ENCODE peak calls at places on chromosomes 13 and 19, in five cellular contexts. One of them, this sample, is unnamed.

GRCh38 chr13:20869540-20869939 is 33.0 kb downstream of the XPO4 start:
- DNase-seq in H1: no peak
- DNase-seq in K562: no peak
- DNase-seq in HCT116: no peak
- DNase-seq in GM12878: no peak
- DNase-seq in this sample: no peak

GRCh38 chr13:106098778-106099177 is 436.7 kb downstream of the EFNB2 start:
- DNase-seq in H1: no peak
- DNase-seq in K562: no peak
- DNase-seq in HCT116: no peak
- DNase-seq in GM12878: no peak
- DNase-seq in this sample: no peak

GRCh38 chr13:106376411-106377112 is 158.9 kb downstream of the EFNB2 start:
- DNase-seq in H1: no peak
- DNase-seq in K562: no peak
- DNase-seq in HCT116: peak
- DNase-seq in GM12878: no peak
- DNase-seq in this sample: no peak

GRCh38 chr13:76489299-76489698 is 396.9 kb downstream of the KCTD12 start:
- DNase-seq in H1: no peak
- DNase-seq in K562: no peak
- DNase-seq in HCT116: no peak
- DNase-seq in GM12878: no peak
- DNase-seq in this sample: no peak

GRCh38 chr13:81388400-81388799 is 1047.5 kb upstream of the SPRY2 start:
- DNase-seq in H1: no peak
- DNase-seq in K562: no peak
- DNase-seq in HCT116: no peak
- DNase-seq in GM12878: no peak
- DNase-seq in this sample: no peak

GRCh38 chr13:23623394-23623793 is 53.2 kb downstream of the TNFRSF19 start:
- DNase-seq in H1: no peak
- DNase-seq in K562: no peak
- DNase-seq in HCT116: no peak
- DNase-seq in GM12878: no peak
- DNase-seq in this sample: no peak

GRCh38 chr19:18232540-18233223 is 6.4 kb upstream of the PDE4C start:
- DNase-seq in H1: peak
- DNase-seq in K562: peak
- DNase-seq in HCT116: no peak
- DNase-seq in GM12878: no peak
- DNase-seq in this sample: no peak

GRCh38 chr19:13016245-13016627 is 21.0 kb downstream of the NFIX start:
- DNase-seq in H1: no peak
- DNase-seq in K562: peak
- DNase-seq in HCT116: no peak
- DNase-seq in GM12878: no peak
- DNase-seq in this sample: no peak

GRCh38 chr13:75802161-75802560 is 166.0 kb downstream of the LMO7 start:
- DNase-seq in H1: no peak
- DNase-seq in K562: no peak
- DNase-seq in HCT116: no peak
- DNase-seq in GM12878: no peak
- DNase-seq in this sample: no peak

GRCh38 chr13:106528711-106529414 is 6.6 kb downstream of the EFNB2 start:
- DNase-seq in H1: no peak
- DNase-seq in K562: no peak
- DNase-seq in HCT116: no peak
- DNase-seq in GM12878: no peak
- DNase-seq in this sample: no peak

GRCh38 chr19:6475321-6476108 is 6.1 kb downstream of the DENND1C start:
- DNase-seq in H1: peak
- DNase-seq in K562: no peak
- DNase-seq in HCT116: no peak
- DNase-seq in GM12878: no peak
- DNase-seq in this sample: no peak

GRCh38 chr19:7778081-7778480 is 15.0 kb downstream of the CLEC4M start:
- DNase-seq in H1: no peak
- DNase-seq in K562: no peak
- DNase-seq in HCT116: no peak
- DNase-seq in GM12878: no peak
- DNase-seq in this sample: no peak

GRCh38 chr13:91544723-91545122 is 146.3 kb downstream of the GPC5 start:
- DNase-seq in H1: no peak
- DNase-seq in K562: no peak
- DNase-seq in HCT116: no peak
- DNase-seq in GM12878: no peak
- DNase-seq in this sample: peak

GRCh38 chr19:43578787-43579186 is 3.2 kb downstream of the PINLYP start:
- DNase-seq in H1: no peak
- DNase-seq in K562: no peak
- DNase-seq in HCT116: no peak
- DNase-seq in GM12878: no peak
- DNase-seq in this sample: no peak

GRCh38 chr13:31310356-31310755 is 110.6 kb downstream of the B3GLCT start:
- DNase-seq in H1: no peak
- DNase-seq in K562: no peak
- DNase-seq in HCT116: no peak
- DNase-seq in GM12878: no peak
- DNase-seq in this sample: no peak

GRCh38 chr13:20526664-20527063 is 1.0 kb upstream of the CRYL1 start:
- DNase-seq in H1: no peak
- DNase-seq in K562: no peak
- DNase-seq in HCT116: no peak
- DNase-seq in GM12878: no peak
- DNase-seq in this sample: peak

GRCh38 chr13:77310579-77311279 is 16.2 kb downstream of the MYCBP2 start:
- DNase-seq in H1: no peak
- DNase-seq in K562: no peak
- DNase-seq in HCT116: no peak
- DNase-seq in GM12878: no peak
- DNase-seq in this sample: no peak

GRCh38 chr19:24059572-24060295 is 27.3 kb upstream of the ZNF254 start:
- DNase-seq in H1: no peak
- DNase-seq in K562: no peak
- DNase-seq in HCT116: no peak
- DNase-seq in GM12878: no peak
- DNase-seq in this sample: no peak

GRCh38 chr13:112648101-112648500 is 41.7 kb upstream of the ATP11A start:
- DNase-seq in H1: no peak
- DNase-seq in K562: no peak
- DNase-seq in HCT116: no peak
- DNase-seq in GM12878: no peak
- DNase-seq in this sample: no peak

GRCh38 chr19:33740811-33741396 is 55.8 kb upstream of the KCTD15 start:
- DNase-seq in H1: peak
- DNase-seq in K562: peak
- DNase-seq in HCT116: no peak
- DNase-seq in GM12878: no peak
- DNase-seq in this sample: peak

GRCh38 chr19:46733693-46734240 is 12.1 kb upstream of the FKRP start:
- DNase-seq in H1: no peak
- DNase-seq in K562: no peak
- DNase-seq in HCT116: no peak
- DNase-seq in GM12878: no peak
- DNase-seq in this sample: no peak

DNA sequence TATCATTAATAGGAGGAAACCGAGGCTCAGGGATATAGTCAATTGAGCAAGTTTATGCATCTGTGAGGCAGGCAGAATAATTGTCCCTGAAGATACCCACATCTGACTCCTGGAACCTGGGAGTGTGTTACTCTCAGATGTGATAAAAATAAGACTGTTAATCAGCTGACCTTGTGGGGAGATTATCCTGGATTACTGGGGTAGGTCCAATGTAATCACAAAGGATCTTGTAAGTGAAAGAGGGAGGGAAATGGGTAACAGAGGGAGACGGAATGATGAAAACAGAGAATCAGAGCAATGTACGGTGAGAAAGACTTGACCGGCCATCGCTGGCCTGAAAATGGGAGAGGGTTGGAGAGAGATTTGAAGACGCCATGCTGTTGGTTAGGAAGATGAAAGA is 3.2 kb upstream of the EDDM13 start:
- DNase-seq in H1: no peak
- DNase-seq in K562: no peak
- DNase-seq in HCT116: no peak
- DNase-seq in GM12878: no peak
- DNase-seq in this sample: no peak
- TF ChIP-seq SRF in H1: no peak
- TF ChIP-seq SRF in K562: no peak
- TF ChIP-seq SRF in HCT116: no peak
- TF ChIP-seq SRF in GM12878: no peak
- TF ChIP-seq SRF in this sample: no peak

DNA sequence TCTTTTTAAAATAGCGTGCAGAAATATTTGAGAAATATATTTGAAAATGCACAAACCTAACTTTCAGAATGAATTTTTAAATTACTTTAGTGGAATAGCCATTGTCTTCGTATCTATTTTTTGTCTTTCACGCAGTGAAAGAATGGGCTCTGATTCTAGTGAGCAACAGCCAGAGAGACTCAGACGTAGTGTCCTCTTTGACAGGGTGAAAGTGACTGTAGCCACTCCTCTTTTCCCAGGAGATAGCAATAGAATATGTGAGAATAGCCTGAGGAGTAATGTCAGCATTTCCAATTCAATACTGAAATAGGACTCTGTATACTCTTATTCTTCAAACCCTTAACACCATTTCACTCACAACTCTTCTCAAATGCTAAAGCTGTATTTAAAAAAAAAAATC is 625.9 kb upstream of the SLITRK6 start:
- DNase-seq in H1: no peak
- DNase-seq in K562: no peak
- DNase-seq in HCT116: no peak
- DNase-seq in GM12878: no peak
- DNase-seq in this sample: no peak
- TF ChIP-seq SRF in H1: no peak
- TF ChIP-seq SRF in K562: no peak
- TF ChIP-seq SRF in HCT116: no peak
- TF ChIP-seq SRF in GM12878: no peak
- TF ChIP-seq SRF in this sample: no peak

DNA sequence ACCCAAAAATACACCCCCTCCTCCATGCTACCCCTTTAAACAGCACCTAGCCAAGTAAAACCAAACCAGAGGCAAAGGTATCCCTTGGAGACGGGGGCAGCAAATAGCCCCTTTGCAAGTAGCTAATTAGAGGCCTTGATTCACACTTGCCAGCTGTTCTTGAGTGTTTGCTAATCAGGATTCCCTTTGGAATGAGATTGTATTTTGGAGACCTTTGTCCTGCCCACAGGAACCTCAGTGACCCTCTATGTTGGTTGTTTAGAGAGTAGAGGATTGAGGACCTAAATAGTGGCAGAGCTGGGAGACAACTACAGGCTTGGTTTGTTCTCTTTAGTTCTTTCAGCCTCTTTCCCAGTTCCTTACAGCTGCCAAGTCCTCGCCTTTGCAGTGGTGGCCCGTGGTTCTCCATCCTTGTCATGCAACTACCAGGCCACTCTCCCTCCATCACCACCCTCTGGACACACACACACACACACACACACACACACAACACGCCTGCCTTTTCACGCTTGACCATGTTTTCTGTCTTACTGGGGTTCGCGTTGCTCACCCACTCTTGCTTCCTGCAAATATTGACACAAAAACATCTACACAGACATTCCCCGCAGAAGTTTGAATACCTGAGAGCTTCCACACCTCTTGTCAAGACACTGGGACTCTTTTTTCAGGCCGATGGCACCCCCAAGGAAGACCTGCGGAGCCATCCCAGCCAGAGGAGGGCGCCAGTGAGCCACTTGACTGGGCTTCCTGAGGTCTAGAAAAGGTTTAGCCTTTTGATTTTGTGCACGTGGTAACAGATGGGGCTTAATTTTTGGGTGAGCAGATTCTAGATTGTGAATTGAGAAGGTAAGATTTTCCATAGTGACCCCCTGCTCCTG is 80.0 kb upstream of the GPR183 start:
- DNase-seq in H1: peak
- DNase-seq in K562: peak
- DNase-seq in HCT116: peak
- DNase-seq in GM12878: peak
- DNase-seq in this sample: peak
- TF ChIP-seq SRF in H1: no peak
- TF ChIP-seq SRF in K562: no peak
- TF ChIP-seq SRF in HCT116: no peak
- TF ChIP-seq SRF in GM12878: no peak
- TF ChIP-seq SRF in this sample: no peak

GRCh38 chr19:42402376-42403116 is 12.4 kb upstream of the CNFN start:
- DNase-seq in H1: no peak
- DNase-seq in K562: no peak
- DNase-seq in HCT116: no peak
- DNase-seq in GM12878: no peak
- DNase-seq in this sample: no peak

GRCh38 chr19:42397315-42398166 is 7.4 kb upstream of the CNFN start:
- DNase-seq in H1: no peak
- DNase-seq in K562: no peak
- DNase-seq in HCT116: no peak
- DNase-seq in GM12878: no peak
- DNase-seq in this sample: no peak

GRCh38 chr19:42403586-42403985 is 13.5 kb upstream of the CNFN start:
- DNase-seq in H1: no peak
- DNase-seq in K562: no peak
- DNase-seq in HCT116: no peak
- DNase-seq in GM12878: no peak
- DNase-seq in this sample: no peak

GRCh38 chr19:42400404-42400803 is 10.3 kb upstream of the CNFN start:
- DNase-seq in H1: no peak
- DNase-seq in K562: no peak
- DNase-seq in HCT116: no peak
- DNase-seq in GM12878: no peak
- DNase-seq in this sample: no peak

GRCh38 chr19:42401365-42402303 is 11.5 kb upstream of the CNFN start:
- DNase-seq in H1: peak
- DNase-seq in K562: peak
- DNase-seq in HCT116: no peak
- DNase-seq in GM12878: no peak
- DNase-seq in this sample: peak
- TF ChIP-seq SRF in H1: no peak
- TF ChIP-seq SRF in K562: no peak
- TF ChIP-seq SRF in HCT116: no peak
- TF ChIP-seq SRF in GM12878: no peak
- TF ChIP-seq SRF in this sample: no peak

DNA sequence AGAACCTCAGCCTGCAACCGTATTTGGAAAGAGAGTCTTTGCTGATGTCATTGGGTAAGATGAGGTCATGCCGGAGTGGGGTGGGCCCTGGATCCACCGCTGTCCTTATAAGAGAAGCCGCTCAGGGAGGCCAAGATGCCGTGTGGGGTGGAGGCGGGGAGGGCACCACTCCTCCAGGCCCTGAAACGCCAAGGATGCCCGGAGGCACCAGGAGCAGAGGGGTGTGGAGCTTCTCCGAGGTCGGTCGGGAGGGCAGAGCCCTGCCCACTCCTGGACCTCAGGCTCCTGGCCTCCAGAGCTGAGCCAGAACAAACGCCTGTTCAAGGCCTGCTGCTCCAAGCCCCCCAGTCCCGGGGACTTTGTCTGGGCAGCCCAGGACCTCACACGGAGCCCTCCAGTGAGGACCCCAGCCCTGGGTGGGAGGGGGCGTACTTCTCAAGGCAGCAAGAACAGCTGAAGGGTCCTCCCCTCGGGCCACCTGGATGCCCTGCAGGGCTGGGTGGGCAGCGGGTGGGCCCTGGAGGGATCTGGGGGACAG is 29.9 kb downstream of the PIP5K1C start:
- DNase-seq in H1: no peak
- DNase-seq in K562: peak
- DNase-seq in HCT116: no peak
- DNase-seq in GM12878: no peak
- DNase-seq in this sample: no peak
- TF ChIP-seq SRF in H1: no peak
- TF ChIP-seq SRF in K562: peak
- TF ChIP-seq SRF in HCT116: no peak
- TF ChIP-seq SRF in GM12878: no peak
- TF ChIP-seq SRF in this sample: no peak

This sample was measured in HepG2.